ENCODE peak calls at places on chromosomes 7 and 10, in eight cellular contexts. One of them, this sample, is unnamed.

GRCh38 chr7:26619348-26619747 is 245.0 kb downstream of the SKAP2 start:
- DNase-seq in aorta: no peak
- DNase-seq in tibial nerve: no peak
- DNase-seq in PC-9: no peak
- DNase-seq in effector memory CD4-positive, alpha-beta T cell: no peak
- DNase-seq in ascending aorta: no peak
- DNase-seq in brain microvascular endothelial cell: no peak
- DNase-seq in fibroblast of lung: no peak
- DNase-seq in this sample: no peak

GRCh38 chr10:14876764-14877163 is 1.9 kb upstream of the SUV39H2 start:
- DNase-seq in aorta: no peak
- DNase-seq in tibial nerve: no peak
- DNase-seq in PC-9: no peak
- DNase-seq in effector memory CD4-positive, alpha-beta T cell: no peak
- DNase-seq in ascending aorta: no peak
- DNase-seq in brain microvascular endothelial cell: no peak
- DNase-seq in fibroblast of lung: no peak
- DNase-seq in this sample: no peak

GRCh38 chr10:93160829-93161228 is 87.1 kb downstream of the CYP26A1 start:
- DNase-seq in aorta: peak; percentile 90
- DNase-seq in tibial nerve: peak; percentile 34
- DNase-seq in PC-9: no peak
- DNase-seq in effector memory CD4-positive, alpha-beta T cell: no peak
- DNase-seq in ascending aorta: peak; percentile 26
- DNase-seq in brain microvascular endothelial cell: peak; percentile 73
- DNase-seq in fibroblast of lung: peak; percentile 2
- DNase-seq in this sample: no peak

GRCh38 chr10:34124522-34125035 is 690.5 kb downstream of the PARD3 start:
- DNase-seq in aorta: no peak
- DNase-seq in tibial nerve: no peak
- DNase-seq in PC-9: peak; percentile 80
- DNase-seq in effector memory CD4-positive, alpha-beta T cell: no peak
- DNase-seq in ascending aorta: no peak
- DNase-seq in brain microvascular endothelial cell: peak; percentile 30
- DNase-seq in fibroblast of lung: no peak
- DNase-seq in this sample: no peak

GRCh38 chr7:158281441-158281840 is 306.2 kb downstream of the PTPRN2 start:
- DNase-seq in aorta: no peak
- DNase-seq in tibial nerve: peak; percentile 4
- DNase-seq in PC-9: no peak
- DNase-seq in effector memory CD4-positive, alpha-beta T cell: no peak
- DNase-seq in ascending aorta: no peak
- DNase-seq in brain microvascular endothelial cell: no peak
- DNase-seq in fibroblast of lung: no peak
- DNase-seq in this sample: no peak

GRCh38 chr7:141511370-141512335 is 39.6 kb upstream of the AGK start:
- DNase-seq in aorta: no peak
- DNase-seq in tibial nerve: no peak
- DNase-seq in PC-9: peak; percentile 5
- DNase-seq in effector memory CD4-positive, alpha-beta T cell: no peak
- DNase-seq in ascending aorta: no peak
- DNase-seq in brain microvascular endothelial cell: no peak
- DNase-seq in fibroblast of lung: no peak
- DNase-seq in this sample: no peak

GRCh38 chr7:80089341-80089740 is 45.3 kb upstream of the GNAI1 start:
- DNase-seq in aorta: no peak
- DNase-seq in tibial nerve: no peak
- DNase-seq in PC-9: no peak
- DNase-seq in effector memory CD4-positive, alpha-beta T cell: no peak
- DNase-seq in ascending aorta: no peak
- DNase-seq in brain microvascular endothelial cell: no peak
- DNase-seq in fibroblast of lung: peak; percentile 49
- DNase-seq in this sample: no peak

GRCh38 chr7:100582041-100582579 is 3.8 kb downstream of the LRCH4 start:
- DNase-seq in aorta: peak; percentile 47
- DNase-seq in tibial nerve: no peak
- DNase-seq in PC-9: peak; percentile 95
- DNase-seq in effector memory CD4-positive, alpha-beta T cell: no peak
- DNase-seq in ascending aorta: no peak
- DNase-seq in brain microvascular endothelial cell: no peak
- DNase-seq in fibroblast of lung: no peak
- DNase-seq in this sample: no peak

GRCh38 chr10:5538446-5538845 is 13.7 kb downstream of the CALML3 start:
- DNase-seq in aorta: peak; percentile 25
- DNase-seq in tibial nerve: no peak
- DNase-seq in PC-9: peak; percentile 31
- DNase-seq in effector memory CD4-positive, alpha-beta T cell: no peak
- DNase-seq in ascending aorta: no peak
- DNase-seq in brain microvascular endothelial cell: no peak
- DNase-seq in fibroblast of lung: peak; percentile 47
- DNase-seq in this sample: no peak

GRCh38 chr7:36280840-36281812 is 108.5 kb upstream of the ANLN start:
- DNase-seq in aorta: peak; percentile 89
- DNase-seq in tibial nerve: peak; percentile 48
- DNase-seq in PC-9: peak; percentile 68
- DNase-seq in effector memory CD4-positive, alpha-beta T cell: no peak
- DNase-seq in ascending aorta: peak; percentile 57
- DNase-seq in brain microvascular endothelial cell: peak; percentile 88
- DNase-seq in fibroblast of lung: peak; percentile 85
- DNase-seq in this sample: no peak

GRCh38 chr10:5996696-5997095 is 19.4 kb upstream of the IL15RA start:
- DNase-seq in aorta: no peak
- DNase-seq in tibial nerve: no peak
- DNase-seq in PC-9: no peak
- DNase-seq in effector memory CD4-positive, alpha-beta T cell: no peak
- DNase-seq in ascending aorta: no peak
- DNase-seq in brain microvascular endothelial cell: no peak
- DNase-seq in fibroblast of lung: no peak
- DNase-seq in this sample: no peak

GRCh38 chr10:48606530-48607355 is 1.9 kb upstream of the ARHGAP22 start:
- DNase-seq in aorta: peak; percentile 72
- DNase-seq in tibial nerve: no peak
- DNase-seq in PC-9: peak; percentile 69
- DNase-seq in effector memory CD4-positive, alpha-beta T cell: no peak
- DNase-seq in ascending aorta: peak; percentile 62
- DNase-seq in brain microvascular endothelial cell: peak; percentile 94
- DNase-seq in fibroblast of lung: peak; percentile 94
- DNase-seq in this sample: no peak

GRCh38 chr10:88038268-88038667 is 174.8 kb downstream of the PTEN start:
- DNase-seq in aorta: no peak
- DNase-seq in tibial nerve: no peak
- DNase-seq in PC-9: no peak
- DNase-seq in effector memory CD4-positive, alpha-beta T cell: no peak
- DNase-seq in ascending aorta: no peak
- DNase-seq in brain microvascular endothelial cell: peak; percentile 76
- DNase-seq in fibroblast of lung: peak; percentile 94
- DNase-seq in this sample: no peak

GRCh38 chr7:140506788-140507464 is 27.6 kb upstream of the MKRN1 start:
- DNase-seq in aorta: peak; percentile 49
- DNase-seq in tibial nerve: no peak
- DNase-seq in PC-9: peak; percentile 9
- DNase-seq in effector memory CD4-positive, alpha-beta T cell: no peak
- DNase-seq in ascending aorta: no peak
- DNase-seq in brain microvascular endothelial cell: peak; percentile 63
- DNase-seq in fibroblast of lung: peak; percentile 74
- DNase-seq in this sample: no peak

GRCh38 chr10:131569851-131570715 is 258.6 kb upstream of the TCERG1L start:
- DNase-seq in aorta: no peak
- DNase-seq in tibial nerve: no peak
- DNase-seq in PC-9: no peak
- DNase-seq in effector memory CD4-positive, alpha-beta T cell: no peak
- DNase-seq in ascending aorta: no peak
- DNase-seq in brain microvascular endothelial cell: no peak
- DNase-seq in fibroblast of lung: no peak
- DNase-seq in this sample: no peak

GRCh38 chr7:100247152-100247757 is 27.5 kb downstream of the PVRIG start:
- DNase-seq in aorta: no peak
- DNase-seq in tibial nerve: no peak
- DNase-seq in PC-9: peak; percentile 97
- DNase-seq in effector memory CD4-positive, alpha-beta T cell: no peak
- DNase-seq in ascending aorta: no peak
- DNase-seq in brain microvascular endothelial cell: peak; percentile 70
- DNase-seq in fibroblast of lung: peak; percentile 74
- DNase-seq in this sample: no peak

GRCh38 chr10:42936580-42936979 is 140.3 kb upstream of the RET start:
- DNase-seq in aorta: no peak
- DNase-seq in tibial nerve: no peak
- DNase-seq in PC-9: no peak
- DNase-seq in effector memory CD4-positive, alpha-beta T cell: no peak
- DNase-seq in ascending aorta: no peak
- DNase-seq in brain microvascular endothelial cell: no peak
- DNase-seq in fibroblast of lung: no peak
- DNase-seq in this sample: no peak

GRCh38 chr7:117873056-117873932 is at the start of gene CTTNBP2:
- DNase-seq in aorta: peak; percentile 67
- DNase-seq in tibial nerve: peak; percentile 23
- DNase-seq in PC-9: no peak
- DNase-seq in effector memory CD4-positive, alpha-beta T cell: no peak
- DNase-seq in ascending aorta: no peak
- DNase-seq in brain microvascular endothelial cell: peak; percentile 29
- DNase-seq in fibroblast of lung: peak; percentile 64
- DNase-seq in this sample: no peak

DNA sequence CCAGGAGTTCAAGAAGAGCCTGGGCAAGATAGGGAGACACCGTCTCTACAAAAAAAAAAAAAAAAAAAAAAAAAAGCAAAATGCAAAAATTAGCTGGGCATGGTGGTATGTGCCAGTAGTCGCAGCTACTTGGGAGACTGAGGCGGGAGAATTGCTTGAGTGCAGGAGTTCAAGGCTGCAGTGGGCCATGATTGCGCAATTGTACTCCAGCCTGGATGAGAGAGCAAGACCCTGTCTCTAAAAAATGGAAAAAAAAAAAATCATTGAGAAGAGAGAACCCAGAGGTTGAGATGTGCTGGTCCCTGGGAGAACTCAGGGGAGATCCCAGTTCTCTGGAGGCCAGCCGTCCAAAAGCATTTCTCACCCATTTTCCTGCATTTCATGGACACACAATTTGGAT is 95.2 kb downstream of the GALNT17 start:
- DNase-seq in aorta: no peak
- DNase-seq in tibial nerve: no peak
- DNase-seq in PC-9: no peak
- DNase-seq in effector memory CD4-positive, alpha-beta T cell: no peak
- DNase-seq in ascending aorta: no peak
- DNase-seq in brain microvascular endothelial cell: no peak
- DNase-seq in fibroblast of lung: no peak
- DNase-seq in this sample: no peak
- H3K36me3 ChIP-seq in aorta: no peaks in the 10 kb centered on the region
- H3K36me3 ChIP-seq in tibial nerve: no peaks in the 10 kb centered on the region
- H3K36me3 ChIP-seq in PC-9: no peaks in the 10 kb centered on the region
- H3K36me3 ChIP-seq in effector memory CD4-positive, alpha-beta T cell: no peaks in the 10 kb centered on the region
- H3K36me3 ChIP-seq in ascending aorta: no peaks in the 10 kb centered on the region
- H3K36me3 ChIP-seq in brain microvascular endothelial cell: no peaks in the 10 kb centered on the region
- H3K36me3 ChIP-seq in fibroblast of lung: no peaks in the 10 kb centered on the region
- H3K36me3 ChIP-seq in this sample: no peaks in the 10 kb centered on the region

DNA sequence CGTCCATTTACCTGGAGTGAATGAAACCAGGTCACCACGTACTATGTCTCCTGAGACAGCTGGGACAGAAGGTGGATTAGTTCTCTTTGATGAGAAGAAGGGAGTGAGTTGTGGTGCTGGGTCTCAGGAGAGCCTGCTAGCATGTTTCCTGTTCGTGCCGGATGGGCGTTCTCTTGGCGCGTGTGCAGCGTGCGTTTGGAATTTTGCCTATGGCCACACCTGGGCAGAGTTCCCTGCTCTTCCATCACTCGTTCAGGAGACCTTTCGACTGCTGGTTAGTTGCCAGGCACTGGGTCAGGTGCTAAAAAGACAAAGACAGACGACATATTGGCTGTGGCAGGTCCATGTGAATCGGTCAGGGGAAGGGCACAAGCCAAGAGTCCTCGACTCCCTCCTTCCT is 90.3 kb downstream of the TRRAP start:
- DNase-seq in aorta: no peak
- DNase-seq in tibial nerve: no peak
- DNase-seq in PC-9: no peak
- DNase-seq in effector memory CD4-positive, alpha-beta T cell: no peak
- DNase-seq in ascending aorta: no peak
- DNase-seq in brain microvascular endothelial cell: no peak
- DNase-seq in fibroblast of lung: no peak
- DNase-seq in this sample: no peak
- H3K36me3 ChIP-seq in aorta: peaks cover 13% of the 10 kb centered on the region
- H3K36me3 ChIP-seq in tibial nerve: peaks cover 54% of the 10 kb centered on the region
- H3K36me3 ChIP-seq in PC-9: peaks cover 31% of the 10 kb centered on the region
- H3K36me3 ChIP-seq in effector memory CD4-positive, alpha-beta T cell: peaks cover 85% of the 10 kb centered on the region
- H3K36me3 ChIP-seq in ascending aorta: peaks cover 99% of the 10 kb centered on the region
- H3K36me3 ChIP-seq in brain microvascular endothelial cell: peaks cover 78% of the 10 kb centered on the region
- H3K36me3 ChIP-seq in fibroblast of lung: peaks cover 28% of the 10 kb centered on the region
- H3K36me3 ChIP-seq in this sample: peaks cover 63% of the 10 kb centered on the region

GRCh38 chr7:149171894-149172533 is 23.3 kb upstream of the ZNF282 start:
- DNase-seq in aorta: no peak
- DNase-seq in tibial nerve: no peak
- DNase-seq in PC-9: peak; percentile 17
- DNase-seq in effector memory CD4-positive, alpha-beta T cell: no peak
- DNase-seq in ascending aorta: no peak
- DNase-seq in brain microvascular endothelial cell: no peak
- DNase-seq in fibroblast of lung: no peak
- DNase-seq in this sample: no peak
- H3K36me3 ChIP-seq in aorta: peaks cover 4% of the 10 kb centered on the region
- H3K36me3 ChIP-seq in tibial nerve: peaks cover 6% of the 10 kb centered on the region
- H3K36me3 ChIP-seq in PC-9: peaks cover 23% of the 10 kb centered on the region
- H3K36me3 ChIP-seq in effector memory CD4-positive, alpha-beta T cell: peaks cover 43% of the 10 kb centered on the region
- H3K36me3 ChIP-seq in ascending aorta: peaks cover 61% of the 10 kb centered on the region
- H3K36me3 ChIP-seq in brain microvascular endothelial cell: peaks cover 49% of the 10 kb centered on the region
- H3K36me3 ChIP-seq in fibroblast of lung: peaks cover 6% of the 10 kb centered on the region
- H3K36me3 ChIP-seq in this sample: peaks cover 35% of the 10 kb centered on the region

GRCh38 chr10:70162892-70163201 is 7.5 kb downstream of the SAR1A start:
- DNase-seq in aorta: no peak
- DNase-seq in tibial nerve: no peak
- DNase-seq in PC-9: no peak
- DNase-seq in effector memory CD4-positive, alpha-beta T cell: no peak
- DNase-seq in ascending aorta: no peak
- DNase-seq in brain microvascular endothelial cell: no peak
- DNase-seq in fibroblast of lung: no peak
- DNase-seq in this sample: peak; percentile 73
- H3K36me3 ChIP-seq in aorta: peaks cover 2% of the 10 kb centered on the region
- H3K36me3 ChIP-seq in tibial nerve: peaks cover 7% of the 10 kb centered on the region
- H3K36me3 ChIP-seq in PC-9: peaks cover 62% of the 10 kb centered on the region
- H3K36me3 ChIP-seq in effector memory CD4-positive, alpha-beta T cell: peaks cover 37% of the 10 kb centered on the region
- H3K36me3 ChIP-seq in ascending aorta: peaks cover 12% of the 10 kb centered on the region
- H3K36me3 ChIP-seq in brain microvascular endothelial cell: peaks cover 45% of the 10 kb centered on the region
- H3K36me3 ChIP-seq in fibroblast of lung: peaks cover 2% of the 10 kb centered on the region
- H3K36me3 ChIP-seq in this sample: peaks cover 34% of the 10 kb centered on the region

This sample was measured in CD8-positive, alpha-beta memory T cell.